ENCODE peak calls at places on chromosome 15, in five cellular contexts. M is non-pigmented ciliary epithelial cell, T is cardiac fibroblast, G is T-helper 2 cell, R is NCI-H460. E is an unnamed sample.

GRCh38 chr15:65355173-65355982 is 22.4 kb downstream of the IGDCC3 start:
- DNase-seq in M (no peak), T (no peak), G (no peak), R (no peak), E (no peak)

GRCh38 chr15:81506936-81507335 is 132.9 kb upstream of the TMC3 start:
- DNase-seq in M (no peak), T (no peak), G (no peak), R (no peak), E (no peak)

GRCh38 chr15:78304487-78305413 is 5.3 kb upstream of the SKIC8 start:
- DNase-seq in M (no peak), T (no peak), G (no peak), R (no peak), E (no peak)

GRCh38 chr15:78147566-78147965 is 1.6 kb upstream of the IDH3A start:
- DNase-seq in M (no peak), T (no peak), G (no peak), R (no peak), E (no peak)

GRCh38 chr15:79962178-79962577 is 8.8 kb downstream of the BCL2A1 start:
- DNase-seq in M (no peak), T (no peak), G (no peak), R (no peak), E (no peak)

GRCh38 chr15:79640206-79640605 is 208.1 kb downstream of the MINAR1 start:
- DNase-seq in M (peak; percentile 50), T (peak; percentile 75), G (no peak), R (no peak), E (peak; percentile 72)

GRCh38 chr15:60729850-60730458 is 251.0 kb upstream of the ICE2 start:
- DNase-seq in M (no peak), T (no peak), G (no peak), R (no peak), E (no peak)

GRCh38 chr15:83011271-83012037 is at the start of gene C15orf40:
- DNase-seq in M (no peak), T (peak; percentile 94), G (peak; percentile 66), R (peak; percentile 86), E (peak; percentile 79)

GRCh38 chr15:93051236-93052089 is 37.5 kb downstream of the RGMA start:
- DNase-seq in M (no peak), T (no peak), G (no peak), R (no peak), E (no peak)

GRCh38 chr15:50145451-50145872 is 26.4 kb upstream of the ATP8B4 start:
- DNase-seq in M (no peak), T (peak; percentile 88), G (no peak), R (peak; percentile 87), E (no peak)

GRCh38 chr15:73305331-73306211 is 63.2 kb downstream of the HCN4 start:
- DNase-seq in M (peak; percentile 46), T (peak; percentile 84), G (no peak), R (peak; percentile 58), E (peak; percentile 51)

GRCh38 chr15:92288755-92289154 is 104.9 kb upstream of the ST8SIA2 start:
- DNase-seq in M (no peak), T (no peak), G (no peak), R (no peak), E (no peak)

GRCh38 chr15:90407871-90408317 is 19.9 kb downstream of the IQGAP1 start:
- DNase-seq in M (no peak), T (peak; percentile 79), G (no peak), R (no peak), E (no peak)

GRCh38 chr15:98076021-98076816 is 115.7 kb downstream of the ARRDC4 start:
- DNase-seq in M (no peak), T (no peak), G (no peak), R (no peak), E (peak; percentile 31)